ENCODE peak calls at places on chromosomes 4 and X, in six cellular contexts. X is OCI-LY7; T is HT1080; B is stimulated activated CD4-positive, alpha-beta T cell treated with anti-CD3 and anti-CD28 coated beads, Interleukin-2, amount 100 ng/mL, for 48 hours; F is LoVo; C is glomerular endothelial cell. G is an unnamed sample.

GRCh38 chrX:54248309-54248708 is 65.3 kb upstream of the FAM120C start:
- DNase-seq in B (no peak), X (peak; percentile 38), C (peak; percentile 3), F (peak; percentile 10), T (peak; percentile 0), G (peak; percentile 6)

GRCh38 chrX:153874366-153875125 is 11.4 kb downstream of the L1CAM start:
- DNase-seq in X (no peak), B (no peak), F (no peak), T (no peak), C (no peak), G (no peak)

GRCh38 chrX:153564047-153564606 is 34.8 kb downstream of the CCNQ start:
- DNase-seq in C (no peak), X (no peak), F (no peak), B (no peak), T (no peak), G (peak; percentile 9)

GRCh38 chr4:102665527-102665926 is 95.2 kb downstream of the MANBA start:
- DNase-seq in X (no peak), C (no peak), B (no peak), T (no peak), F (no peak), G (peak; percentile 44)

GRCh38 chr4:182250446-182250845 is 7.2 kb downstream of the TENM3 start:
- DNase-seq in B (no peak), C (no peak), T (no peak), F (no peak), X (no peak), G (no peak)

GRCh38 chrX:139191746-139192385 is 338.7 kb upstream of the F9 start:
- DNase-seq in C (no peak), X (no peak), F (no peak), T (no peak), B (no peak), G (no peak)

GRCh38 chr4:58711039-58711438 is 1600.9 kb upstream of the IGFBP7 start:
- DNase-seq in B (no peak), T (no peak), X (no peak), C (no peak), F (no peak), G (no peak)

GRCh38 chr4:132227349-132228165 is 921.5 kb upstream of the PCDH10 start:
- DNase-seq in B (no peak), F (no peak), X (no peak), C (no peak), T (peak; percentile 76), G (no peak)

GRCh38 chr4:141238196-141238595 is 17.5 kb downstream of the ZNF330 start:
- DNase-seq in T (peak; percentile 33), B (no peak), X (no peak), C (no peak), F (no peak), G (no peak)

GRCh38 chrX:20067709-20068315 is 48.9 kb downstream of the MAP7D2 start:
- DNase-seq in X (no peak), C (peak; percentile 34), B (no peak), F (peak; percentile 39), T (peak; percentile 77), G (peak; percentile 59)

GRCh38 chr4:171101845-171102244 is 711.4 kb upstream of the GALNTL6 start:
- DNase-seq in F (no peak), C (no peak), T (no peak), X (no peak), B (no peak), G (no peak)

GRCh38 chrX:120468071-120468470 is 1.0 kb downstream of the LAMP2 start:
- DNase-seq in X (peak; percentile 22), C (no peak), F (no peak), T (no peak), B (no peak), G (no peak)

GRCh38 chr4:8777320-8778196 is 94.1 kb downstream of the HMX1 start:
- DNase-seq in T (no peak), C (no peak), B (no peak), X (no peak), F (no peak), G (no peak)

GRCh38 chrX:130560558-130560957 is 158.8 kb downstream of the RBMX2 start:
- DNase-seq in C (no peak), T (no peak), X (no peak), B (no peak), F (no peak), G (no peak)

GRCh38 chrX:65697915-65698796 is 30.7 kb downstream of the MSN start:
- DNase-seq in B (peak; percentile 52), F (no peak), T (peak; percentile 83), X (peak; percentile 87), C (no peak), G (peak; percentile 50)